ENCODE peak calls at places on chromosomes 5 and 9, in five cellular contexts. One of them, this sample, is unnamed.

GRCh38 chr5:96691503-96692303 is 29.5 kb downstream of the CAST start:
- DNase-seq in ELF-1: no peak
- DNase-seq in EH: peak; percentile 80
- DNase-seq in stimulated activated CD4-positive, alpha-beta T cell treated with anti-CD3 and anti-CD28 coated beads, Interleukin-2, amount 100 ng/mL, for 24 hours: no peak
- DNase-seq in GM13976: no peak
- DNase-seq in this sample: no peak

GRCh38 chr9:86577420-86578333 is 223.5 kb upstream of the TUT7 start:
- DNase-seq in ELF-1: peak; percentile 56
- DNase-seq in EH: no peak
- DNase-seq in stimulated activated CD4-positive, alpha-beta T cell treated with anti-CD3 and anti-CD28 coated beads, Interleukin-2, amount 100 ng/mL, for 24 hours: no peak
- DNase-seq in GM13976: no peak
- DNase-seq in this sample: no peak

GRCh38 chr5:112109331-112109993 is 309.6 kb downstream of the EPB41L4A start:
- DNase-seq in ELF-1: peak; percentile 71
- DNase-seq in EH: peak; percentile 58
- DNase-seq in stimulated activated CD4-positive, alpha-beta T cell treated with anti-CD3 and anti-CD28 coated beads, Interleukin-2, amount 100 ng/mL, for 24 hours: no peak
- DNase-seq in GM13976: no peak
- DNase-seq in this sample: no peak

GRCh38 chr9:105004466-105005090 is 76.6 kb upstream of the ABCA1 start:
- DNase-seq in ELF-1: no peak
- DNase-seq in EH: no peak
- DNase-seq in stimulated activated CD4-positive, alpha-beta T cell treated with anti-CD3 and anti-CD28 coated beads, Interleukin-2, amount 100 ng/mL, for 24 hours: no peak
- DNase-seq in GM13976: no peak
- DNase-seq in this sample: no peak

GRCh38 chr9:70169222-70169621 is 89.6 kb upstream of the SMC5 start:
- DNase-seq in ELF-1: no peak
- DNase-seq in EH: no peak
- DNase-seq in stimulated activated CD4-positive, alpha-beta T cell treated with anti-CD3 and anti-CD28 coated beads, Interleukin-2, amount 100 ng/mL, for 24 hours: no peak
- DNase-seq in GM13976: no peak
- DNase-seq in this sample: no peak

GRCh38 chr5:140251527-140251973 is 51.4 kb downstream of the PFDN1 start:
- DNase-seq in ELF-1: no peak
- DNase-seq in EH: peak; percentile 100
- DNase-seq in stimulated activated CD4-positive, alpha-beta T cell treated with anti-CD3 and anti-CD28 coated beads, Interleukin-2, amount 100 ng/mL, for 24 hours: peak; percentile 69
- DNase-seq in GM13976: no peak
- DNase-seq in this sample: peak; percentile 67

GRCh38 chr5:5342784-5343183 is 79.7 kb upstream of the ICE1 start:
- DNase-seq in ELF-1: no peak
- DNase-seq in EH: peak; percentile 86
- DNase-seq in stimulated activated CD4-positive, alpha-beta T cell treated with anti-CD3 and anti-CD28 coated beads, Interleukin-2, amount 100 ng/mL, for 24 hours: no peak
- DNase-seq in GM13976: no peak
- DNase-seq in this sample: no peak

GRCh38 chr9:81097167-81097566 is 592.2 kb downstream of the TLE1 start:
- DNase-seq in ELF-1: no peak
- DNase-seq in EH: no peak
- DNase-seq in stimulated activated CD4-positive, alpha-beta T cell treated with anti-CD3 and anti-CD28 coated beads, Interleukin-2, amount 100 ng/mL, for 24 hours: no peak
- DNase-seq in GM13976: no peak
- DNase-seq in this sample: no peak

GRCh38 chr9:105972805-105973204 is 278.5 kb downstream of the TMEM38B start:
- DNase-seq in ELF-1: no peak
- DNase-seq in EH: no peak
- DNase-seq in stimulated activated CD4-positive, alpha-beta T cell treated with anti-CD3 and anti-CD28 coated beads, Interleukin-2, amount 100 ng/mL, for 24 hours: no peak
- DNase-seq in GM13976: no peak
- DNase-seq in this sample: no peak

GRCh38 chr9:129278391-129279237 is 100.6 kb upstream of the IER5L start:
- DNase-seq in ELF-1: peak; percentile 80
- DNase-seq in EH: peak; percentile 57
- DNase-seq in stimulated activated CD4-positive, alpha-beta T cell treated with anti-CD3 and anti-CD28 coated beads, Interleukin-2, amount 100 ng/mL, for 24 hours: no peak
- DNase-seq in GM13976: peak; percentile 28
- DNase-seq in this sample: no peak

GRCh38 chr9:129481824-129482511 is 138.9 kb downstream of the C9orf50 start:
- DNase-seq in ELF-1: peak; percentile 58
- DNase-seq in EH: peak; percentile 72
- DNase-seq in stimulated activated CD4-positive, alpha-beta T cell treated with anti-CD3 and anti-CD28 coated beads, Interleukin-2, amount 100 ng/mL, for 24 hours: no peak
- DNase-seq in GM13976: no peak
- DNase-seq in this sample: peak; percentile 83

GRCh38 chr9:36598281-36598680 is 25.6 kb downstream of the MELK start:
- DNase-seq in ELF-1: no peak
- DNase-seq in EH: peak; percentile 40
- DNase-seq in stimulated activated CD4-positive, alpha-beta T cell treated with anti-CD3 and anti-CD28 coated beads, Interleukin-2, amount 100 ng/mL, for 24 hours: no peak
- DNase-seq in GM13976: no peak
- DNase-seq in this sample: no peak

GRCh38 chr5:10689391-10690081 is 71.5 kb downstream of the DAP start:
- DNase-seq in ELF-1: peak; percentile 85
- DNase-seq in EH: peak; percentile 75
- DNase-seq in stimulated activated CD4-positive, alpha-beta T cell treated with anti-CD3 and anti-CD28 coated beads, Interleukin-2, amount 100 ng/mL, for 24 hours: peak; percentile 47
- DNase-seq in GM13976: peak; percentile 61
- DNase-seq in this sample: no peak

GRCh38 chr5:122110990-122111389 is 18.4 kb upstream of the ZNF474 start:
- DNase-seq in ELF-1: no peak
- DNase-seq in EH: no peak
- DNase-seq in stimulated activated CD4-positive, alpha-beta T cell treated with anti-CD3 and anti-CD28 coated beads, Interleukin-2, amount 100 ng/mL, for 24 hours: no peak
- DNase-seq in GM13976: no peak
- DNase-seq in this sample: no peak